ENCODE peak calls at places on chromosomes 5 and 9, in seven cellular contexts. N is M059J; U is upper lobe of left lung; X is stimulated activated CD4-positive, alpha-beta T cell treated with anti-CD3 and anti-CD28 coated beads, Interleukin-2, amount 100 ng/mL, for 24 hours; W is LoVo; I is DMS153; T is DMS 273 treated with DMSO at 0.1 percent for 48 hours. G is an unnamed sample.

GRCh38 chr9:12708562-12709298 is 15.5 kb downstream of the TYRP1 start:
- DNase-seq in U (no peak), X (no peak), T (no peak), I (no peak), N (peak), W (peak), G (peak)

GRCh38 chr9:35072461-35073275 is at the start of gene VCP:
- DNase-seq in T (peak), W (peak), N (peak), X (peak), I (peak), U (peak), G (peak)

GRCh38 chr5:126438267-126438666 is 15.1 kb downstream of the GRAMD2B start:
- DNase-seq in U (no peak), N (no peak), I (no peak), W (no peak), X (no peak), T (no peak), G (no peak)

GRCh38 chr5:59587489-59588337 is 305.8 kb downstream of the PDE4D start:
- DNase-seq in W (peak), T (peak), X (no peak), N (peak), I (peak), U (peak), G (no peak)

GRCh38 chr9:96875460-96876142 is 21.3 kb upstream of the ZNF782 start:
- DNase-seq in X (peak), I (peak), T (peak), N (peak), W (peak), U (peak), G (peak)

GRCh38 chr5:115461506-115462290 is 82.9 kb downstream of the FEM1C start:
- DNase-seq in X (peak), U (no peak), N (peak), T (no peak), I (no peak), W (peak), G (peak)

GRCh38 chr5:174418809-174419522 is 305.4 kb upstream of the MSX2 start:
- DNase-seq in U (no peak), T (no peak), W (peak), X (no peak), N (peak), I (no peak), G (no peak)

GRCh38 chr9:114157516-114158176 is 2.3 kb downstream of the COL27A1 start:
- DNase-seq in W (no peak), T (no peak), X (no peak), U (no peak), N (no peak), I (no peak), G (no peak)

G was measured in OCI-M1.